ENCODE peak calls at places on chromosomes 16 and 17, in eight cellular contexts. P, I, E, M, H, Y, Z and A are unnamed samples.
A peak's percentile ranks its signal among the peaks of the same experiment; 100 is the strongest.

GRCh38 chr17:75552847-75553552 is 27.5 kb downstream of the LLGL2 start:
- DNase-seq in P (no peak), I (no peak), H (no peak), E (no peak), M (no peak), Z (no peak), Y (no peak), A (no peak)

GRCh38 chr17:45229681-45230409 is 8.2 kb downstream of the FMNL1 start:
- DNase-seq in P (no peak), I (peak; percentile 71), M (no peak), H (no peak), Z (no peak), E (no peak), Y (no peak), A (peak; percentile 31)

GRCh38 chr17:57670769-57671545 is 74.1 kb downstream of the CCDC182 start:
- DNase-seq in Z (peak; percentile 7), I (peak; percentile 63), H (no peak), P (no peak), M (no peak), E (no peak), Y (no peak), A (no peak)

GRCh38 chr17:39666601-39667261 is 1.5 kb upstream of the PNMT start:
- DNase-seq in M (no peak), Z (no peak), E (no peak), Y (no peak), H (no peak), P (no peak), I (peak; percentile 85), A (no peak)

GRCh38 chr17:7313028-7313889 is 1.9 kb downstream of the GPS2 start:
- DNase-seq in E (no peak), I (no peak), Z (no peak), Y (no peak), P (no peak), H (no peak), M (no peak), A (no peak)

GRCh38 chr17:20095366-20096080 is 86.4 kb downstream of the SPECC1 start:
- DNase-seq in Z (peak; percentile 77), E (no peak), Y (peak; percentile 54), M (peak; percentile 18), P (peak; percentile 43), I (peak; percentile 82), H (peak; percentile 27), A (peak; percentile 76)

GRCh38 chr16:4410335-4411075 is 5.9 kb downstream of the CORO7 start:
- DNase-seq in I (no peak), P (no peak), Y (no peak), H (peak; percentile 67), Z (no peak), E (no peak), M (peak; percentile 80), A (no peak)

GRCh38 chr16:88561485-88562369 is 8.5 kb upstream of the ZC3H18 start:
- DNase-seq in M (peak; percentile 67), Z (peak; percentile 30), I (no peak), P (no peak), Y (peak; percentile 61), H (peak; percentile 42), E (no peak), A (peak; percentile 67)

GRCh38 chr17:60577147-60577925 is 22.7 kb upstream of the PPM1D start:
- DNase-seq in P (no peak), M (peak; percentile 75), E (no peak), Z (peak; percentile 52), Y (no peak), I (no peak), H (peak; percentile 67), A (no peak)

GRCh38 chr17:74852237-74853047 is 7.2 kb downstream of the GRIN2C start:
- DNase-seq in Z (no peak), M (no peak), E (no peak), I (no peak), Y (peak; percentile 89), P (peak; percentile 57), H (no peak), A (peak; percentile 52)

GRCh38 chr17:50527155-50527762 is 5.3 kb upstream of the EPN3 start:
- DNase-seq in I (no peak), Z (no peak), P (no peak), Y (no peak), E (no peak), H (no peak), M (no peak), A (no peak)

GRCh38 chr17:62857526-62857925 is 49.4 kb upstream of the MARCHF10 start:
- DNase-seq in Y (no peak), I (peak; percentile 68), P (no peak), Z (no peak), M (no peak), E (no peak), H (no peak), A (no peak)

GRCh38 chr16:89613954-89614459 is 565 bp downstream of the DPEP1 start:
- DNase-seq in M (no peak), Y (no peak), P (no peak), I (no peak), E (no peak), Z (no peak), H (no peak), A (no peak)

GRCh38 chr16:89613101-89613953 is at the start of gene DPEP1:
- DNase-seq in H (no peak), Z (no peak), E (no peak), M (no peak), P (no peak), Y (peak; percentile 47), I (no peak), A (no peak)

GRCh38 chr16:89615176-89615575 is 1.7 kb downstream of the DPEP1 start:
- DNase-seq in H (no peak), I (no peak), Z (no peak), M (no peak), Y (no peak), P (no peak), E (no peak), A (no peak)

GRCh38 chr16:89616576-89617437 is 3.4 kb downstream of the DPEP1 start:
- DNase-seq in Y (no peak), H (no peak), P (no peak), M (no peak), Z (no peak), E (no peak), I (no peak), A (no peak)

GRCh38 chr16:89615596-89616090 is 2.2 kb downstream of the DPEP1 start:
- DNase-seq in M (no peak), Z (no peak), P (no peak), I (no peak), H (no peak), E (no peak), Y (peak; percentile 79), A (peak; percentile 54)
- TF ChIP-seq CTCF in M (peak; percentile 75), Z (peak; percentile 49), P (peak; percentile 21), I (peak; percentile 47), H (peak; percentile 80), E (peak; percentile 38), Y (peak; percentile 86), A (peak; percentile 52)

GRCh38 chr16:12059216-12059769 is 82.8 kb downstream of the SNX29 start:
- DNase-seq in M (no peak), P (no peak), Y (no peak), Z (no peak), H (no peak), I (no peak), E (no peak), A (no peak)
- TF ChIP-seq CTCF in M (no peak), P (no peak), Y (no peak), Z (no peak), H (no peak), I (no peak), E (no peak), A (no peak)

GRCh38 chr17:42617956-42618431 is 8.5 kb downstream of the TUBG1 start:
- DNase-seq in Z (peak; percentile 30), I (no peak), M (no peak), E (no peak), H (no peak), P (no peak), Y (no peak), A (no peak)

GRCh38 chr17:42613699-42614295 is 4.3 kb downstream of the TUBG1 start:
- DNase-seq in H (no peak), P (no peak), Z (no peak), Y (no peak), M (no peak), E (no peak), I (no peak), A (no peak)

GRCh38 chr17:42623732-42624596 is 14.5 kb downstream of the TUBG1 start:
- DNase-seq in H (peak; percentile 57), P (no peak), M (peak; percentile 67), E (no peak), Z (no peak), Y (no peak), I (no peak), A (no peak)

DNA sequence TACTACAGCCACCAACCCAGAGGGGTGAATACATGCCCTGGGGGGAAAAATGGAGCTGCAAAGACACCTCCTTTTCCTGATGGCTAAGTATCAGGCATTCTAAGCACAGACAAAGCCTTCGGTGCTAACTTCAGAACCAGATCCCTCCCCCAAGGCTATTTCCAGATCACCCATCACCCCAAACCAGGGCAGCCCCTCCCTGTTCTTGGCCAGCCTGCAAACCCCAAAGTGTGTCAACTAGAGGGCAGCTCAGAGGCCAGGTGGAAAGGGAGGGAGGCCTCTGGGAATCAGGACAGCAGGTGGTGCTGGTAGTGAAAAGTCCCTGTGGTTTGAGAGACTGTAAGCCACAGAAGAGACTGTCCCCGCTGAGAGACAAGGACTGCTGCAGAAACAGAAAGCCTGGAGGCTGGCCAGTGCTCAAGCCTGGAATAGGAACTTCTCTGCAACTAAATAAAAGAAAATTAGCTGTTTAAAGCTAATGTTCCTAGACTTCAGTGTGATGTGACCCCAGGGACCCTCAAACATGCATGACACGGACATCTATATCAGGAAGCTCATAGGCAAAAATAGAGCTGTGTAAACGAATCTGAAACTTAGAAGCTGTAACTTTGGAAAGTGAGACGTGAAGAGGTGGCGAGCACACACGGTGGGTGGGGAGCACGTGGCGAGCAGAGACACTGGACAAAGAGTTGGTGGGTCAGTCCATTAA is 9.1 kb downstream of the TUBG1 start:
- DNase-seq in Z (peak; percentile 87), M (no peak), Y (peak; percentile 70), H (no peak), I (no peak), P (no peak), E (no peak), A (no peak)
- TF ChIP-seq CTCF in Z (peak; percentile 69), M (no peak), Y (no peak), H (no peak), I (no peak), P (peak; percentile 23), E (no peak), A (no peak)

GRCh38 chr16:6725634-6726331 is 606.9 kb upstream of the RBFOX1 start:
- DNase-seq in P (peak; percentile 48), M (no peak), Z (peak; percentile 19), E (no peak), Y (no peak), I (no peak), H (no peak), A (no peak)
- TF ChIP-seq CTCF in P (peak; percentile 57), M (no peak), Z (peak; percentile 23), E (no peak), Y (no peak), I (no peak), H (no peak), A (no peak)

DNA sequence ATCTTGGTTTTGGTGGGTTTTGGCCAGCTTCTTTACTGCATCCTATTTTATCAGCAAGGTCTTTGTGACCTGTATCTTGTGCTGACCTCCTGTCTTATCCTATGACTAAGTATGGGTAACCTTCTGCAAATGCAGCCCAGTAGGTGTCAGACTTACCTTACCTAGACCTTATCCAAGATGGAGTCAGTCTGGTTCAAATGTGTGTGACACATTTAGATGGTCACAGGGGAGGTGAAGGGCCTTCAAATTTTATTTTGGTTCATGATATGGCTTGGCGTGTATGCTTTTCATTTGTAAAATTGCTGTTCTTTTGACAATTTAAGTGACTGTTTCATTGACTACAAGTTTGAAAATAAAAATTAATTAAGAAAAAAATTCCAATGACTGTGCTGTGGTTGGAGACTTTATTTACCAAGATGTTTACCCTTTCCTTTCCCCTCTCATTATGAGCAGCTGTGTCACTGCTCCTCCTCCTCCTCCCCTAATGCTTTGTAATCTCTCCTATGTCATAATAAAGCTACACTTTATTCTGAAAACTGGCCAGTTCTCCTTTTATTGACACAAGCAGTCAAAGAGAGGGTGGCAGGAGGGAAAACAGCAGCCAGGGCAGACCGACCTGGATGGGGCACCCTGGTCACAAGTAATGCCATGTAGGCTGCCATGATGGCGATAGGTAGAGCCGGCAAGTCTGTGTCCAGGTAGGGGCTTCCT is 49.4 kb downstream of the TNFRSF13B start:
- DNase-seq in Y (no peak), Z (no peak), E (no peak), P (no peak), I (no peak), M (no peak), H (no peak), A (no peak)
- TF ChIP-seq CTCF in Y (no peak), Z (peak; percentile 41), E (no peak), P (no peak), I (no peak), M (no peak), H (no peak), A (no peak)